ENCODE peak calls at places on chromosomes 12 and 14, in four cellular contexts. A, O, Z and L are unnamed samples.

GRCh38 chr12:31880340-31880739 is 78.9 kb upstream of the RESF1 start:
- DNase-seq in A (no peak), O (no peak), Z (no peak), L (no peak)

GRCh38 chr14:42550282-42550681 is 943.6 kb downstream of the LRFN5 start:
- DNase-seq in A (no peak), O (no peak), Z (no peak), L (no peak)

GRCh38 chr14:91745329-91745728 is 13.4 kb upstream of the CATSPERB start:
- DNase-seq in A (no peak), O (no peak), Z (no peak), L (no peak)

GRCh38 chr12:4849024-4849594 is 60.6 kb upstream of the KCNA1 start:
- DNase-seq in A (no peak), O (peak; percentile 39), Z (no peak), L (no peak)

GRCh38 chr14:101064121-101064661 is 160.7 kb upstream of the RTL1 start:
- DNase-seq in A (no peak), O (no peak), Z (no peak), L (peak; percentile 25)

GRCh38 chr14:91021991-91022621 is 38.3 kb downstream of the RPS6KA5 start:
- DNase-seq in A (no peak), O (no peak), Z (no peak), L (no peak)

GRCh38 chr12:38890102-38890501 is 15.3 kb downstream of the CPNE8 start:
- DNase-seq in A (no peak), O (no peak), Z (no peak), L (no peak)

GRCh38 chr12:107649615-107650014 is 36.0 kb upstream of the PWP1 start:
- DNase-seq in A (no peak), O (no peak), Z (no peak), L (no peak)

GRCh38 chr14:81831128-81831815 is 297.6 kb upstream of the SEL1L start:
- DNase-seq in A (peak; percentile 68), O (no peak), Z (peak; percentile 16), L (no peak)

GRCh38 chr12:111029732-111030131 is 109.4 kb upstream of the MYL2 start:
- DNase-seq in A (no peak), O (no peak), Z (no peak), L (no peak)

GRCh38 chr12:92552412-92553108 is 150.2 kb upstream of the PLEKHG7 start:
- DNase-seq in A (no peak), O (no peak), Z (no peak), L (no peak)

GRCh38 chr12:80877706-80878384 is 59.9 kb downstream of the LIN7A start:
- DNase-seq in A (no peak), O (no peak), Z (no peak), L (no peak)

GRCh38 chr12:26100966-26101744 is 23.7 kb downstream of the BHLHE41 start:
- DNase-seq in A (no peak), O (no peak), Z (no peak), L (no peak)

GRCh38 chr14:21088687-21089086 is 9.8 kb downstream of the ZNF219 start:
- DNase-seq in A (no peak), O (no peak), Z (no peak), L (no peak)

DNA sequence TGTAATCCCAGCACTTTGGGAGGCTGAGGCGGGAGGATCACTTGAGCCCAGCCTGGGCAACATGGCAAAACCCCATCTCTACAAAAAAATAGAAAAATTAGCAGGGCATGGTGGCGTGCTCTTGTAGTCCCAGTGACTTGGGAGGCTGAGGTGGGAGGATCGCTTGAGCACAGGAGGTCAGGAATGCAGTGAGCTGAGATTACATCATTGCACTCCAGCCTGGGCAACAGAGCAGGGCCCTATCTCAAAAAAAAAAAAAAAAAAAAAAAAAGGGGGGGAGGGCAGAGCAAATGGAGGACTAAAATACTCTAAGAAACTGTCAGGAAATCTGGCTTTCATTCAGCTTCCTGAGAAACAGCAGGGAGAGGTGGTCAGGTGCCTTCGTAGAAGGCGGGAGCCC is 31.7 kb upstream of the TSPAN9 start:
- DNase-seq in A (no peak), O (no peak), Z (no peak), L (no peak)
- H3K4me1 ChIP-seq in A (peaks cover 3% of the 10 kb centered on the region), O (no peaks in the 10 kb centered on the region), Z (peaks cover 4% of the 10 kb centered on the region), L (peaks cover 11% of the 10 kb centered on the region)

GRCh38 chr12:53295891-53296219 is 513 bp downstream of the PFDN5 start:
- DNase-seq in A (no peak), O (no peak), Z (no peak), L (no peak)
- H3K4me1 ChIP-seq in A (no peaks in the 10 kb centered on the region), O (peaks cover 39% of the 10 kb centered on the region), Z (peaks cover 14% of the 10 kb centered on the region), L (peaks cover 54% of the 10 kb centered on the region)

DNA sequence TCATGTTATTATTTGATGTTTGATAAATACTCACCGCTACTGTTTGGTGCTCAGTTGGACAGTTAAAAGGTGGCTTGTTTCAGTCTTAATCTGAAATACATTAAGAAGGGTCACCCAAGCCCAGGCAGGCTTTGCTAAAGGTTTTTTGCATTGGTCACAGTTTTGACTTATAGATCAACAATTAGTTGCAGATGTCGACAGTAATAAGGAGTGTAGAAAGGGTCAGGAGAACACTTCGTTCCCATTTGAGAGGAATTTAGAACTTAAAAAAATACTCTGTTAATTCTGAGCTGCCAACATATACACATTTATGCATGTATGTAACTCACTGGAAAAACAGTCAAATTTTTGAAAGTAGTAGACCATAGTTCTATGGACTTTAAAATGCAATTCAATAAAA is 130.3 kb downstream of the TMEM30B start:
- DNase-seq in A (no peak), O (no peak), Z (no peak), L (no peak)
- H3K4me1 ChIP-seq in A (no peaks in the 10 kb centered on the region), O (no peaks in the 10 kb centered on the region), Z (no peaks in the 10 kb centered on the region), L (peaks cover 8% of the 10 kb centered on the region)

GRCh38 chr14:61178226-61179060 is 102.7 kb downstream of the TMEM30B start:
- DNase-seq in A (no peak), O (peak; percentile 84), Z (no peak), L (no peak)

GRCh38 chr14:61176686-61177085 is 104.5 kb downstream of the TMEM30B start:
- DNase-seq in A (no peak), O (no peak), Z (no peak), L (no peak)

GRCh38 chr14:61179061-61179675 is 102.0 kb downstream of the TMEM30B start:
- DNase-seq in A (no peak), O (peak; percentile 30), Z (no peak), L (no peak)

GRCh38 chr14:61177279-61178225 is 103.6 kb downstream of the TMEM30B start:
- DNase-seq in A (no peak), O (no peak), Z (no peak), L (no peak)

DNA sequence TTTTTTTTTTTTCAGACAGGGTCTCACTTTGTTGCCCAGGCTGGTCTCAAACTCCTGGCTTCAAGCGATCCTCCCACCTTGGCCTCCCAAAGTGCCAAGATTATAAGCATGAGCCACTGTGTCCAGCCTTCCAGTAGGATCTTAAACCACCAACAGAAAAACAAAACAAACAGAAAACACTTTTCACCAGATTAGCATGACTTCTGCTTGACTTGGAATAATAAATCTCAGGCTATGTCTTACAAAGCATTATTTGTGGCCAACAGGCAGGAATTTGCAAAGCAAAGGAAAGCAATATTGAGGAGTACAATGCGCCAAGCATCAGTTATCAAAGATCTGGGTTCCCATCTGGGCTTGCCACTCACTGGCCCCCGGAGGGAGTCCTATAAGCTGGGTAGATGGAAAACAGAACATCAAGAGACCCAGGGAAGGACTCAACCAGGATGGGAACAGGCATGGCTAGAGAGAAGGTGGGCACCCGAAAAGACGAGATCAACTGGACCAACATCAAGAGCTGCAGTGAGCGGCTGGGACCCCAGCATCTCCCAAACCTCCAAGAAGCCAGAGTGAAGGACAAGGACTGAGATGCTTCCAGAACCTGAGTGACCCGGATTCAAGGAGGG is 101.3 kb downstream of the TMEM30B start:
- DNase-seq in A (no peak), O (no peak), Z (no peak), L (no peak)
- H3K4me1 ChIP-seq in A (no peaks in the 10 kb centered on the region), O (peaks cover 35% of the 10 kb centered on the region), Z (no peaks in the 10 kb centered on the region), L (no peaks in the 10 kb centered on the region)

DNA sequence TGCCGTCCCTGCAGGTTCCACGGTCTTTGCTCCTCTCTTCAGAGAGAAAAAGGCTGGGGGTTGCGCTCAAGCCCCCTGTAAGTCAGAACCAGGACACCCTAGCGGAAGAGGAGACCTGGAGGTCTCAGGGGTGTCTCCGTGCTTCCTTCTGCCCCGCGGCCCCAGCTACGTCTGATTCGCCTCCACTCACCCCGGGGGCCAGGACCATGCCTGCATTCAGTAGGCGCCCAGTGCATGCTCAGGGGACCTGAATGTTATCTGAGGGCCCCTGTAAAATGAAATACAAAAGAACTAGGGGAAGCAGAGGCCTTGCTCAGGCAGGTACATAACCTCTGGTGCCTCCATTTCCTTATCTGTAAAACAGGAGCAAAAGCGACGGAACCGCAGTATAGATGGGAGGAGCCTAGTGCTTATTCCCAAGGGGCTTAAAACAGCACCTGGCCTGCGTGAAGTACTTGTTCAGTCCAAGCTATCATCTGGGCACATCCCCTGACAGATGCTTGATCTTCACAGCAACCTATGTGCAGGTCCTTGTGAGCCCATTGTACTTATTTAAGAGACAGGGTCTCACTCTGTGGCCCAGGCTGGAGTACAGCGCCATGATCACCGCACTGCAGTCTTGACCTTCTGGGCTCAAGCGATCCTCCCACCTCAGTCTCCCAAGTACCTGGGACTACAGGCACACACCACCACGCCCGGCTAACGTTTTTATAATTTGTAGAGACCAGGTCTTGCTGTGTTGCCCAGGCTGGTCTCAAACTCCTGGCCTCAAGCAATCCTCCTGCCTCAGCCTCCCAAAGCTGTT is 110.3 kb upstream of the NCOR2 start:
- DNase-seq in A (peak; percentile 20), O (no peak), Z (no peak), L (no peak)
- H3K4me1 ChIP-seq in A (peaks cover 8% of the 10 kb centered on the region), O (peaks cover 37% of the 10 kb centered on the region), Z (peaks cover 17% of the 10 kb centered on the region), L (peaks cover 50% of the 10 kb centered on the region)

GRCh38 chr12:79422060-79422812 is 268.5 kb downstream of the PAWR start:
- DNase-seq in A (no peak), O (no peak), Z (no peak), L (no peak)

GRCh38 chr12:79421236-79421740 is 269.5 kb downstream of the PAWR start:
- DNase-seq in A (no peak), O (no peak), Z (no peak), L (no peak)

GRCh38 chr12:79426121-79426520 is 264.6 kb downstream of the PAWR start:
- DNase-seq in A (no peak), O (no peak), Z (no peak), L (no peak)

GRCh38 chr12:79424109-79424721 is 266.5 kb downstream of the PAWR start:
- DNase-seq in A (no peak), O (peak; percentile 55), Z (no peak), L (no peak)

GRCh38 chr12:79423560-79423959 is 267.2 kb downstream of the PAWR start:
- DNase-seq in A (no peak), O (no peak), Z (no peak), L (no peak)
- H3K4me1 ChIP-seq in A (peaks cover 2% of the 10 kb centered on the region), O (peaks cover 64% of the 10 kb centered on the region), Z (no peaks in the 10 kb centered on the region), L (peaks cover 6% of the 10 kb centered on the region)